ENCODE peak calls at places on chromosomes 13 and 19, in four cellular contexts. W, I, Y and X are unnamed samples. For H3K4me1, the result is how much of the 10 kb centered on the place peaks cover.

GRCh38 chr19:3272532-3272931 is 48.1 kb downstream of the CELF5 start:
- DNase-seq in W (no peak), I (no peak), Y (no peak), X (no peak)

GRCh38 chr13:70668293-70668692 is 560.0 kb upstream of the KLHL1 start:
- DNase-seq in W (peak), I (peak), Y (no peak), X (peak)

GRCh38 chr19:32828643-32829344 is 40.8 kb downstream of the SLC7A9 start:
- DNase-seq in W (no peak), I (no peak), Y (no peak), X (no peak)

GRCh38 chr19:49890349-49891311 is 6.1 kb downstream of the IL4I1 start:
- DNase-seq in W (peak), I (no peak), Y (no peak), X (no peak)

GRCh38 chr13:76663941-76664340 is 222.3 kb downstream of the KCTD12 start:
- DNase-seq in W (no peak), I (no peak), Y (no peak), X (no peak)

GRCh38 chr19:47243776-47244547 is 12.4 kb upstream of the CCDC9 start:
- DNase-seq in W (peak), I (peak), Y (peak), X (peak)

GRCh38 chr19:28519950-28520861 is 692.7 kb downstream of the UQCRFS1 start:
- DNase-seq in W (no peak), I (no peak), Y (no peak), X (no peak)

GRCh38 chr19:48842744-48843162 is 6.5 kb upstream of the HSD17B14 start:
- DNase-seq in W (no peak), I (no peak), Y (no peak), X (peak)

GRCh38 chr19:46860125-46860845 is 512 bp upstream of the ARHGAP35 start:
- DNase-seq in W (peak), I (peak), Y (peak), X (peak)

GRCh38 chr13:33312150-33312908 is 26.8 kb upstream of the STARD13 start:
- DNase-seq in W (no peak), I (no peak), Y (no peak), X (peak)

GRCh38 chr13:30698023-30698422 is 37.3 kb upstream of the ALOX5AP start:
- DNase-seq in W (no peak), I (no peak), Y (no peak), X (no peak)

GRCh38 chr13:29454931-29455481 is 140.5 kb downstream of the SLC7A1 start:
- DNase-seq in W (no peak), I (no peak), Y (no peak), X (peak)

GRCh38 chr19:4295972-4296771 is 6.0 kb downstream of the TMIGD2 start:
- DNase-seq in W (no peak), I (no peak), Y (no peak), X (no peak)

GRCh38 chr19:9939301-9939913 is 3.1 kb upstream of the OLFM2 start:
- DNase-seq in W (no peak), I (no peak), Y (no peak), X (no peak)

GRCh38 chr13:101868585-101869469 is 416.4 kb downstream of the ITGBL1 start:
- DNase-seq in W (no peak), I (no peak), Y (no peak), X (no peak)

GRCh38 chr13:110248449-110249143 is 58.4 kb downstream of the COL4A1 start:
- DNase-seq in W (no peak), I (no peak), Y (no peak), X (no peak)

GRCh38 chr13:37313383-37313782 is 207.9 kb upstream of the CSNK1A1L start:
- DNase-seq in W (no peak), I (no peak), Y (no peak), X (peak)

GRCh38 chr19:45283443-45284033 is 32.5 kb downstream of the MARK4 start:
- DNase-seq in W (no peak), I (no peak), Y (no peak), X (no peak)

GRCh38 chr13:49935171-49936084 is 712 bp downstream of the SPRYD7 start:
- DNase-seq in W (peak), I (peak), Y (no peak), X (peak)

GRCh38 chr19:2631213-2631821 is 71.2 kb downstream of the GNG7 start:
- DNase-seq in W (no peak), I (no peak), Y (no peak), X (no peak)

GRCh38 chr19:31356587-31357314 is 7.5 kb upstream of the TSHZ3 start:
- DNase-seq in W (peak), I (peak), Y (peak), X (no peak)

GRCh38 chr19:40695881-40696280 is 5.4 kb upstream of the NUMBL start:
- DNase-seq in W (no peak), I (no peak), Y (no peak), X (no peak)

GRCh38 chr19:3125900-3126524 is 9.8 kb upstream of the GNA15 start:
- DNase-seq in W (peak), I (peak), Y (peak), X (no peak)

GRCh38 chr19:892243-892996 is 567 bp downstream of the MED16 start:
- DNase-seq in W (no peak), I (no peak), Y (peak), X (no peak)

GRCh38 chr13:77919351-77920294 is 992 bp upstream of the EDNRB start:
- DNase-seq in W (peak), I (peak), Y (peak), X (no peak)

GRCh38 chr13:73499685-73500084 is 440.9 kb downstream of the KLF5 start:
- DNase-seq in W (no peak), I (no peak), Y (no peak), X (no peak)

GRCh38 chr19:41703602-41704293 is 4.7 kb upstream of the CEACAM5 start:
- DNase-seq in W (peak), I (no peak), Y (no peak), X (no peak)

GRCh38 chr19:10724573-10725071 is 6.7 kb downstream of the DNM2 start:
- DNase-seq in W (no peak), I (no peak), Y (no peak), X (no peak)

GRCh38 chr13:50629497-50629896 is 214.0 kb downstream of the DLEU7 start:
- DNase-seq in W (no peak), I (no peak), Y (no peak), X (no peak)

GRCh38 chr19:33134571-33135041 is 2.7 kb downstream of the WDR88 start:
- DNase-seq in W (no peak), I (no peak), Y (no peak), X (no peak)

GRCh38 chr13:46541210-46541609 is 11.8 kb upstream of the LRCH1 start:
- DNase-seq in W (no peak), I (no peak), Y (no peak), X (no peak)

GRCh38 chr13:46544811-46545210 is 8.2 kb upstream of the LRCH1 start:
- DNase-seq in W (no peak), I (no peak), Y (no peak), X (no peak)

GRCh38 chr13:46543307-46543706 is 9.7 kb upstream of the LRCH1 start:
- DNase-seq in W (no peak), I (no peak), Y (no peak), X (no peak)

GRCh38 chr13:46544208-46544607 is 8.8 kb upstream of the LRCH1 start:
- DNase-seq in W (no peak), I (no peak), Y (no peak), X (no peak)

DNA sequence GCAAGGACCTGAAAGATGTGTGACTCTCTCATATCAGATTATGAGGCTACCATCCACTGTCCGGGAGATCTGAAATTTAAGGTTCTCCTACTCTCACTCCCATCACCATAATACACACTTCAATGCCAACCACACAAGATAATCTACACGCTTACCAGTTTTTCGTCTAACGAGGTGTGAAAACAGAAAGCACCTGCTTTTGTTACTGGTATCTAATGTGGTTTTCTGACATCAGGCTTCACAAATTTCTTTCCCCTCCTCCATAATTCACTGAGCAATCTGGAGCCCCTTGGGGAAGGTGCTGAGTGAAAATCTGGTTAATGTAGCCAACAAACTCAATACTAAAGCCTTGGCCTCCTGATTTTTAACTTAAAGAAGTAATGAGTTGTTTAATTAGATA is 10.1 kb upstream of the LRCH1 start:
- DNase-seq in W (no peak), I (no peak), Y (no peak), X (no peak)
- H3K27ac ChIP-seq in W (no peak), I (no peak), Y (no peak), X (no peak)

DNA sequence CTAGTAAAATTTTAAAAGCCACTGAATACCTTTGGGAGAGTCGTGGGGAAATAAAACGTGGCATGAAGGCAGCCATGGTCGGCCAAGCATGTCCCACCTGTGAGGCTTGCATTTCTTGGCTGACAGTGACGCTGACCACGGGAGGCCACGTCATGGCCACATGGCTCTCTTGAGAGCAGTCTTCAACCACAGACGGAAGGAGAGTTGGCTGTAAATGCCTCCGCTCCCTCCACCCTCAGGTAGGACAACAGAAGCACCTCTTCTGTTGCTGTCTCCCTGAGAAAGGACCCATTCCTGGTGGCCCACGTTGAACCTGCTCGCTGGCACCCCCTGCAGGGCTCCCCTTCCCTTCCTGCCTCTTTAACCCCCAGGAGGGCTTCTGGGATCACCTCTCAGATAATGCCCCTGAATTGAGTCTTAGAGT is 10.6 kb upstream of the LRRC25 start:
- DNase-seq in W (peak), I (no peak), Y (peak), X (no peak)
- TF ChIP-seq CTCF in W (peak), I (peak), Y (peak), X (peak)

GRCh38 chr19:38381138-38381537 is 6.7 kb downstream of the GGN start:
- DNase-seq in W (no peak), I (no peak), Y (no peak), X (no peak)

GRCh38 chr19:38377052-38377451 is 2.7 kb downstream of the PSMD8 start:
- DNase-seq in W (no peak), I (no peak), Y (no peak), X (no peak)

GRCh38 chr19:38376576-38376975 is 2.2 kb downstream of the PSMD8 start:
- DNase-seq in W (no peak), I (no peak), Y (no peak), X (no peak)

GRCh38 chr19:38375748-38376147 is 1.4 kb downstream of the PSMD8 start:
- DNase-seq in W (no peak), I (no peak), Y (no peak), X (no peak)

DNA sequence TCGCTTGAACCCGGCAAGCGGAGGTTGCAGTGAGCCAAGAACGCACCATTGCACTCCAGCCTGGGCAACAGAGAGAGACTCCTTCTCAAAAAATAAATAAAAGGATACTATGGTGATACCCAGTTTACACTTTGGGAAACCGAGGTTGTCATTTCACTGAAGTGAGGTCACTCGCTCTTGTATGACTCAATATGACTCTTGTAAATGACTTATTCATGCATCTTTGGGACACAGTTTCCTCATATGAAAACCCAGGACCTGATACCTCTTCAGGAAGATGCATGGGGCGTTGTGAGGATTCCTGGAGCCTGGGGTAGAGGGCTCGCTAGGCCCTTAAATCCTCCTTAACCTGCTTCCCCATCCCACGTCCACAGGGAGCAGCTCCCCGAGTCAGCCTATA is 4.5 kb downstream of the PSMD8 start:
- DNase-seq in W (no peak), I (no peak), Y (no peak), X (no peak)
- H3K4me1 ChIP-seq in W (under half), I (under half), Y (under half), X (under half)

DNA sequence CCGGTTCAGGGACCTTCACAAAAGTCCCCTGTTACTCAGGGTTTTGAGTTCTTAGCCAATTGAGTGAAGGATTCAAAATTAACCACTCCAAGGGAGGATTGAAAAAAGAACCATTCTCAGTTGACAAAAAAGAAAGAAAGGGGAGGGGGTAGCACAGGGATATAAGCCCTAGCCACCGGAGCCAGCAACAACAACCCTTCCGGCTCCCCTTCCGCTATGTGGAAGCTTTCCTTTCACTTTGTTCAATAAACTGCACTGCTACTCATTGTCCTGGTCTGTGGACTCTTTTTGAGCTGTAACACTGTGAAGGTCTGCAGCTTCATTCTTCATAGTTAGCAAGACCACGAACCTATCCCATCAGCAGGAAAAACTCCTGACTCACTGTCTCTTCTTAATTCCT is 1488.1 kb upstream of the PRR20A start:
- DNase-seq in W (no peak), I (no peak), Y (no peak), X (no peak)
- H3K27ac ChIP-seq in W (no peak), I (no peak), Y (no peak), X (no peak)

GRCh38 chr19:7386308-7386707 is 37.6 kb downstream of the ARHGEF18 start:
- DNase-seq in W (peak), I (no peak), Y (no peak), X (no peak)
- TF ChIP-seq CTCF in W (no peak), I (no peak), Y (no peak), X (peak)

DNA sequence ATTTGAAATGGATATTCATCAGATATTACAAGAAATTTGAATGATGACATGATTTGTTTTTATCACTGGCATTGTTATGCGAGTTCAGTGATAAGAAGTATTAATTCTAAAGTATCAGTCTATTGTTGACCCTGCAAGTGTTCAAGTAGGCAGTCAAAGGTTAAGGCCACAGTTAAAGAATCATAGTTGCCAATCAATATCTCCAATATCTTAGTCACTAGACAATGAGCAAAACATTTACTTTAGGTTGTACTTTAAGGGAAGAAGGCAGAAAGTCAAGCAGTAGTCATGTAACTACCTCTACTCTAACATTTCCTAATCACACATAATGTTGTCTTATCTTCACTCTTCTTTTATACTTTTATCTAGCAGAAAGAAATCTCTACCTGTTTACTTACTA is 709.8 kb downstream of the PCDH17 start:
- DNase-seq in W (no peak), I (no peak), Y (no peak), X (no peak)
- H3K4me1 ChIP-seq in W (under half), I (under half), Y (under half), X (under half)